ENCODE peak calls at places on chromosomes 12 and 14, in four cellular contexts. D is GM12878, Y is HepG2, R is K562. K is an unnamed sample.

GRCh38 chr14:61470954-61471279 is 149.5 kb downstream of the PRKCH start:
- DNase-seq in Y (no peak), D (no peak), R (no peak), K (no peak)

GRCh38 chr12:84757978-84758377 is 154.6 kb downstream of the SLC6A15 start:
- DNase-seq in Y (no peak), R (no peak), D (no peak), K (no peak)

GRCh38 chr12:27142102-27142721 is 59.8 kb upstream of the C12orf71 start:
- DNase-seq in D (no peak), Y (peak; percentile 53), R (peak; percentile 67), K (peak; percentile 66)

GRCh38 chr12:7144414-7145120 is 14.4 kb downstream of the CLSTN3 start:
- DNase-seq in Y (no peak), R (peak; percentile 46), D (no peak), K (no peak)

GRCh38 chr14:102086346-102086971 is 385 bp downstream of the HSP90AA1 start:
- DNase-seq in R (peak; percentile 42), Y (no peak), D (no peak), K (no peak)

GRCh38 chr12:27614386-27614785 is 81.9 kb upstream of the REP15 start:
- DNase-seq in Y (no peak), R (no peak), D (no peak), K (no peak)

GRCh38 chr14:47012533-47012932 is 361.0 kb upstream of the RPL10L start:
- DNase-seq in D (no peak), R (no peak), Y (no peak), K (no peak)

GRCh38 chr14:105879867-105880561 is 353.6 kb downstream of the TMEM121 start:
- DNase-seq in R (no peak), Y (no peak), D (no peak), K (peak; percentile 1)

GRCh38 chr12:38484821-38485220 is 168.2 kb downstream of the ALG10B start:
- DNase-seq in Y (no peak), D (no peak), R (no peak), K (no peak)

GRCh38 chr12:47903927-47904646 is 707 bp downstream of the VDR start:
- DNase-seq in Y (no peak), D (no peak), R (peak; percentile 44), K (no peak)

GRCh38 chr12:47100146-47100545 is 20.4 kb upstream of the AMIGO2 start:
- DNase-seq in R (no peak), Y (no peak), D (no peak), K (no peak)

GRCh38 chr14:69138189-69138535 is 14.8 kb downstream of the DCAF5 start:
- DNase-seq in D (no peak), Y (no peak), R (no peak), K (no peak)

GRCh38 chr12:27541031-27541719 is 17.2 kb downstream of the PPFIBP1 start:
- DNase-seq in Y (no peak), D (no peak), R (no peak), K (peak; percentile 32)

GRCh38 chr12:131282292-131283080 is 328.8 kb downstream of the ADGRD1 start:
- DNase-seq in R (no peak), D (no peak), Y (no peak), K (no peak)
- TF ChIP-seq CBFB in R (no peak), D (no peak), Y (no peak), K (no peak)

GRCh38 chr12:77253321-77253720 is 188.0 kb upstream of the E2F7 start:
- DNase-seq in D (no peak), R (no peak), Y (no peak), K (no peak)

GRCh38 chr12:77251799-77252198 is 186.4 kb upstream of the E2F7 start:
- DNase-seq in R (no peak), D (no peak), Y (no peak), K (no peak)

DNA sequence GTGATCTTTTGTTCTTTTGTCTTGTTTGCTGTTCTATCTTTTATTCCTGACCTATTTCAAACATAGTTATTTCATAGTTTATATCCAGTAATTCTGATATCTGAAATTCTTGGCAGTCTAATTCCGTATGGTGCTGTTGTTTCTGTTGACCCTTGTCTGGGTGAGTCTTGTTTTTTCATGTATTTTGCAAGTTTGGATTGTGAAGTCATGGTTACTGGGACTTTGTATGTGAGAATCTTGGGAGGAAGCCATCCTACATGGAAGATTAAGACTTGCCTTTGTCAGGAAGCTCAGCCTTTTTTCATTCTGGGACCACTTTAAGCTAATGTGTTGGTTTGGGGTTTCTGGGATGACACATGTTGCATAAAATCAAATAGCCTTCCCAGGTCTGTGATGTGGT is 191.6 kb upstream of the E2F7 start:
- DNase-seq in Y (no peak), R (no peak), D (no peak), K (no peak)
- TF ChIP-seq CBFB in Y (no peak), R (no peak), D (no peak), K (no peak)

GRCh38 chr14:67358914-67359313 is 690 bp downstream of the ATP6V1D start:
- DNase-seq in D (no peak), R (no peak), Y (no peak), K (no peak)
- TF ChIP-seq CBFB in D (no peak), R (no peak), Y (no peak), K (no peak)

GRCh38 chr12:30110970-30111586 is 327.3 kb upstream of the TMTC1 start:
- DNase-seq in R (no peak), D (no peak), Y (no peak), K (no peak)
- TF ChIP-seq CBFB in R (no peak), D (no peak), Y (no peak), K (no peak)

GRCh38 chr12:56042430-56043203 is 899 bp downstream of the RPS26 start:
- DNase-seq in R (no peak), D (no peak), Y (no peak), K (no peak)
- TF ChIP-seq CBFB in R (no peak), D (no peak), Y (no peak), K (no peak)

DNA sequence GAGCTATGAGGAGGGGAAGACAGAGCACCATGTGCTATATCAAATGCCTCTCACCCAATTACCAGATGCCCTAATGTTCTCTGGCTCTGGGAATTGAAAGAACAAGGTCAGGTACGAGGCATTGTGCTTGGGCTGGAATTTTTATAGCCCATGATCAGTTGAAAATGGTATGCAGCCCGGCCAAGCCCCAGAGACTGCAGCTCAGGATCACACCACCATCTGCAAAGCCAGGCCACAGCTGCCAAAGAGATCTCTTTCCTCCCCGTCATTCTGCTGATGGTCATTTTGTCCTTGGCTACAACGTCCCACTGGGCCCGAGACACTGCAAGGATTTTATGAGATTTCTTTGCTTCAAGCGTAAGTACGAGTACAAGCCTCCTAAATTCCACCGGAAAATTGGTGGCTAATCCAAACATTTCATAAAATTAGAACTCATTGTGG is 15.2 kb downstream of the NUAK1 start:
- DNase-seq in Y (no peak), D (no peak), R (no peak), K (no peak)
- TF ChIP-seq CBFB in Y (no peak), D (no peak), R (no peak), K (no peak)

GRCh38 chr14:103696466-103697071 is 18.7 kb downstream of the XRCC3 start:
- DNase-seq in D (no peak), Y (no peak), R (no peak), K (no peak)
- TF ChIP-seq CBFB in D (no peak), Y (no peak), R (no peak), K (no peak)

DNA sequence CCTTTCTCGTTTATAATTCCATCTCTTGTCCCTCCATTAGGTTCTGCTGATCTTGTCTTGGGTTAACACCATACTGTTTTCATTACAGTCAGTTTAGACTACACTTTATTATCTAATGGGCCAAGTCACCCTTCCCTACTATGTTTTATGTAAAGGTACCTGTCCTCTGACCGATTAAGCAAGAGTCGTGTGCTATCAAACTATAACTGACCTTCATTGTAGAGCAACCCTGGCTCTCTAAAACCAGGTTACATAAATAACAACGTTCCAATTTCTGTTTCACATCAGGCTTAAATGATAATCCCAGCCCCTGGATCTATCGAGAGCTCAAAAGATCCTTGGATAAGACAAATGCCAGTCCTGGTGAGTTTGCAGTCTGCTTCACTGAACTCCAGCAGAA is 16.7 kb downstream of the OAS2 start:
- DNase-seq in D (no peak), Y (no peak), R (no peak), K (no peak)
- TF ChIP-seq CBFB in D (no peak), Y (no peak), R (no peak), K (no peak)

GRCh38 chr14:100988411-100988900 is 84.9 kb upstream of the RTL1 start:
- DNase-seq in D (peak; percentile 23), Y (peak; percentile 50), R (no peak), K (no peak)
- TF ChIP-seq CBFB in D (no peak), Y (no peak), R (no peak), K (no peak)

GRCh38 chr12:63915105-63915830 is 70.8 kb downstream of the SRGAP1 start:
- DNase-seq in Y (no peak), R (no peak), D (no peak), K (no peak)
- TF ChIP-seq CBFB in Y (no peak), R (no peak), D (no peak), K (no peak)